ENCODE peak calls at places on chromosome 18, in four cellular contexts. G, O, K and W are unnamed samples.

GRCh38 chr18:11992096-11992785 is 10.9 kb downstream of the IMPA2 start:
- DNase-seq in G (no peak), O (no peak), K (no peak), W (no peak)

GRCh38 chr18:78778651-78779050 is 201.0 kb upstream of the SALL3 start:
- DNase-seq in G (no peak), O (no peak), K (no peak), W (no peak)

GRCh38 chr18:61127714-61128485 is 205.3 kb upstream of the CDH20 start:
- DNase-seq in G (no peak), O (no peak), K (no peak), W (no peak)

GRCh38 chr18:3154214-3154613 is 65.6 kb downstream of the MYOM1 start:
- DNase-seq in G (no peak), O (no peak), K (no peak), W (no peak)

GRCh38 chr18:33146009-33146408 is 294.5 kb downstream of the CCDC178 start:
- DNase-seq in G (no peak), O (no peak), K (no peak), W (no peak)

GRCh38 chr18:78664851-78665250 is 314.8 kb upstream of the SALL3 start:
- DNase-seq in G (no peak), O (no peak), K (no peak), W (no peak)

GRCh38 chr18:75201936-75202335 is 7.0 kb downstream of the PTGR3 start:
- DNase-seq in G (no peak), O (no peak), K (no peak), W (no peak)

GRCh38 chr18:7329036-7329435 is 98.1 kb downstream of the LRRC30 start:
- DNase-seq in G (no peak), O (no peak), K (no peak), W (no peak)

GRCh38 chr18:63002305-63002704 is 287.0 kb downstream of the PHLPP1 start:
- DNase-seq in G (no peak), O (no peak), K (no peak), W (no peak)

GRCh38 chr18:6054443-6054842 is 159.1 kb upstream of the TMEM200C start:
- DNase-seq in G (no peak), O (no peak), K (no peak), W (no peak)

GRCh38 chr18:61419763-61420162 is 86.5 kb downstream of the CDH20 start:
- DNase-seq in G (no peak), O (no peak), K (no peak), W (no peak)

GRCh38 chr18:506264-506663 is 5.8 kb upstream of the COLEC12 start:
- DNase-seq in G (no peak), O (no peak), K (no peak), W (no peak)

GRCh38 chr18:67582488-67582887 is 66.0 kb upstream of the DSEL start:
- DNase-seq in G (no peak), O (no peak), K (no peak), W (no peak)

GRCh38 chr18:939167-939566 is 34.5 kb downstream of the ADCYAP1 start:
- DNase-seq in G (no peak), O (no peak), K (no peak), W (no peak)

GRCh38 chr18:63078471-63078870 is 241.1 kb downstream of the BCL2 start:
- DNase-seq in G (no peak), O (peak; percentile 98), K (no peak), W (no peak)

GRCh38 chr18:79581406-79581805 is 98.2 kb upstream of the CTDP1 start:
- DNase-seq in G (no peak), O (no peak), K (no peak), W (no peak)

GRCh38 chr18:34695300-34695699 is 14.8 kb upstream of the DTNA start:
- DNase-seq in G (no peak), O (no peak), K (no peak), W (no peak)

GRCh38 chr18:31679806-31680793 is 4.3 kb downstream of the B4GALT6 start:
- DNase-seq in G (no peak), O (no peak), K (no peak), W (no peak)

GRCh38 chr18:61107107-61107506 is 226.1 kb upstream of the CDH20 start:
- DNase-seq in G (no peak), O (no peak), K (no peak), W (no peak)

GRCh38 chr18:28189400-28190239 is 12.7 kb upstream of the CDH2 start:
- DNase-seq in G (no peak), O (peak; percentile 5), K (peak; percentile 54), W (no peak)

GRCh38 chr18:32252461-32252860 is 62.6 kb downstream of the MEP1B start:
- DNase-seq in G (no peak), O (no peak), K (no peak), W (peak; percentile 3)

GRCh38 chr18:56575819-56576663 is 62.4 kb downstream of the TXNL1 start:
- DNase-seq in G (no peak), O (no peak), K (peak; percentile 36), W (peak; percentile 13)

GRCh38 chr18:45379903-45380302 is 235.4 kb upstream of the SLC14A2 start:
- DNase-seq in G (no peak), O (peak; percentile 5), K (no peak), W (no peak)

GRCh38 chr18:36831139-36831538 is 2.2 kb downstream of the KIAA1328 start:
- DNase-seq in G (no peak), O (no peak), K (no peak), W (no peak)

GRCh38 chr18:67525328-67526110 is 9.0 kb upstream of the DSEL start:
- DNase-seq in G (no peak), O (no peak), K (peak; percentile 36), W (no peak)

GRCh38 chr18:63319383-63320040 is at the start of gene BCL2:
- DNase-seq in G (no peak), O (no peak), K (no peak), W (no peak)

GRCh38 chr18:2964349-2965010 is 48.5 kb downstream of the LPIN2 start:
- DNase-seq in G (no peak), O (no peak), K (no peak), W (no peak)

GRCh38 chr18:23227729-23228075 is 92.4 kb downstream of the CABLES1 start:
- DNase-seq in G (no peak), O (no peak), K (peak; percentile 32), W (no peak)

GRCh38 chr18:28834889-28835288 is 658.0 kb upstream of the CDH2 start:
- DNase-seq in G (no peak), O (no peak), K (no peak), W (no peak)

GRCh38 chr18:68478246-68478645 is 236.7 kb downstream of the TMX3 start:
- DNase-seq in G (no peak), O (no peak), K (no peak), W (no peak)

GRCh38 chr18:9708882-9709877 is 1.1 kb downstream of the RAB31 start:
- DNase-seq in G (no peak), O (no peak), K (no peak), W (no peak)

GRCh38 chr18:50944245-50944917 is 23.5 kb upstream of the ELAC1 start:
- DNase-seq in G (no peak), O (no peak), K (no peak), W (no peak)

GRCh38 chr18:50953822-50954221 is 14.0 kb upstream of the ELAC1 start:
- DNase-seq in G (no peak), O (no peak), K (no peak), W (no peak)

GRCh38 chr18:50950626-50951025 is 17.2 kb upstream of the ELAC1 start:
- DNase-seq in G (no peak), O (no peak), K (no peak), W (no peak)

GRCh38 chr18:50949185-50949584 is 18.7 kb upstream of the ELAC1 start:
- DNase-seq in G (no peak), O (no peak), K (no peak), W (no peak)

DNA sequence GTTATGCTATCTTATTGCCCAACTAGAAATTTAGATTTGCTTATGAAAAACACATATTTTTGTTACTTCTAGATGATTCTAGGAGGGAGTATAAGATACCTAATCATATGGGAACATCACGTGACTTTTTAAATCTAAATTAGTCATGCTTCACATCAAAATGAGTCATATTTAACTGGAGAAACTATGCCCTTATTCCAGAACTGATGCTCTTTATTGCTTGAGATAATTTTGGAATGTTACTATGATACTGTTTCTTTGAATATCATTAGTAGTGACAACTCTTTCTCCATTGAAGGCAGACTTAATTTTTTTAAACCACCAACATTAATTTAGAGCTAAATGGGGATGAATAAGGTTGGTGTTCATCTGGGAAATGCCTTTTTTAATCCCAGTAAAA is 19.9 kb upstream of the ELAC1 start:
- DNase-seq in G (no peak), O (no peak), K (no peak), W (no peak)
- TF ChIP-seq ZNF274 in G (no peak), O (no peak), K (no peak), W (no peak)

DNA sequence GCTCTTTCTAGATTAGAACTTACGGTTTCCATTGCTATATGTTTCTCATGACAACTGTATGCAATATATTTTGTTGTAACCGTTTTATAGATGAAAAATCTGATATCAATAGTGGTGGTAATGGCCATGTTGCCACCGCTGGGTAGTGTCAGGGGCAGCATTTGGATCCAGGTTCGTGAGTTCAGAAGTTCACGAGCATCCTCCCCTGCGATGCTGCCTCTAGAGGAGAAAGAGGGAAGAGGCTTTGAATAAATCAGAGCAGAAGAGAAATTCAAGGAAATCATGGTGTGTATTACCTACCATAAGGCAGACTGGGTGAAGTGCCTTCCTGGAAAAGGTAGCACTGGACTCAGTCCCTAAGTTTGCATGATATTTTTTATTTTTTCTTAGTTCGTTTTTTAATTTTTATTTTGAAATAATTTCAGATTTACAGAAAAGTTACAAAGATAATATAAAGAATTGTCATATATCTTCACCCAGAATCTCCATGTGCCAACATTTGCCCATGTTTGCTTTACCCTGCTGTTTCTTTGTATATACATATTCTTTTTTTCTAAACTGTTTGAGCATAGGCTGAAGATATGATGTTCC is 3.3 kb upstream of the ZBTB7C start:
- DNase-seq in G (no peak), O (no peak), K (peak; percentile 56), W (no peak)
- TF ChIP-seq SUZ12 in G (no peak), O (no peak), K (no peak), W (no peak)

GRCh38 chr18:59821983-59822382 is 77.8 kb upstream of the PMAIP1 start:
- DNase-seq in G (no peak), O (no peak), K (no peak), W (no peak)

GRCh38 chr18:59820663-59821062 is 79.1 kb upstream of the PMAIP1 start:
- DNase-seq in G (no peak), O (no peak), K (no peak), W (no peak)

GRCh38 chr18:59818769-59819168 is 81.0 kb upstream of the PMAIP1 start:
- DNase-seq in G (no peak), O (no peak), K (no peak), W (no peak)

GRCh38 chr18:59823611-59824195 is 76.1 kb upstream of the PMAIP1 start:
- DNase-seq in G (peak; percentile 41), O (no peak), K (peak; percentile 60), W (peak; percentile 65)

GRCh38 chr18:59822612-59823275 is 77.1 kb upstream of the PMAIP1 start:
- DNase-seq in G (no peak), O (no peak), K (no peak), W (no peak)
- H3K9ac ChIP-seq in G (no peak overlapping the region), O (no peak overlapping the region), K (no peak overlapping the region), W (no peak overlapping the region)

GRCh38 chr18:74139414-74139813 is 8.2 kb downstream of the FBXO15 start:
- DNase-seq in G (no peak), O (no peak), K (no peak), W (no peak)

GRCh38 chr18:74137920-74138538 is 9.6 kb downstream of the FBXO15 start:
- DNase-seq in G (no peak), O (no peak), K (no peak), W (no peak)

GRCh38 chr18:74141638-74142037 is 6.0 kb downstream of the FBXO15 start:
- DNase-seq in G (no peak), O (no peak), K (no peak), W (no peak)

GRCh38 chr18:74142251-74142650 is 5.4 kb downstream of the FBXO15 start:
- DNase-seq in G (no peak), O (no peak), K (no peak), W (no peak)

GRCh38 chr18:74139888-74140287 is 7.7 kb downstream of the FBXO15 start:
- DNase-seq in G (no peak), O (no peak), K (no peak), W (no peak)
- TF ChIP-seq ZNF274 in G (no peak), O (no peak), K (no peak), W (no peak)